ENCODE peak calls at places on chromosomes 1 and 21, in five cellular contexts. E, G, S, O and C are unnamed samples.
A peak's percentile ranks its signal among the peaks of the same experiment; 100 is the strongest.

GRCh38 chr1:10379101-10379620 is 19.7 kb upstream of the PGD start:
- DNase-seq in E (no peak), G (no peak), S (no peak), O (no peak), C (no peak)

GRCh38 chr1:173280899-173281660 is 73.9 kb upstream of the TNFSF4 start:
- DNase-seq in E (no peak), G (no peak), S (no peak), O (no peak), C (no peak)

GRCh38 chr1:92484171-92484471 is 2.6 kb downstream of the GFI1 start:
- DNase-seq in E (no peak), G (no peak), S (no peak), O (no peak), C (no peak)

GRCh38 chr1:232682248-232682647 is 52.3 kb upstream of the SIPA1L2 start:
- DNase-seq in E (no peak), G (no peak), S (no peak), O (no peak), C (no peak)

GRCh38 chr1:207050768-207051614 is at the start of gene YOD1:
- DNase-seq in E (peak; percentile 95), G (peak; percentile 87), S (peak; percentile 88), O (peak; percentile 99), C (peak; percentile 71)

GRCh38 chr1:21397813-21398188 is 42.1 kb upstream of the NBPF3 start:
- DNase-seq in E (no peak), G (peak; percentile 16), S (peak; percentile 16), O (no peak), C (no peak)

GRCh38 chr1:53369034-53369750 is 41.3 kb upstream of the LRP8 start:
- DNase-seq in E (no peak), G (no peak), S (no peak), O (peak; percentile 25), C (no peak)

GRCh38 chr1:9476790-9477463 is 62.3 kb upstream of the SLC25A33 start:
- DNase-seq in E (no peak), G (no peak), S (no peak), O (no peak), C (no peak)

GRCh38 chr1:62384276-62385005 is 52.4 kb upstream of the USP1 start:
- DNase-seq in E (peak; percentile 13), G (no peak), S (no peak), O (peak; percentile 26), C (peak; percentile 93)

GRCh38 chr1:23561813-23562100 is 2.5 kb upstream of the ID3 start:
- DNase-seq in E (no peak), G (no peak), S (no peak), O (no peak), C (no peak)

GRCh38 chr1:178512566-178513277 is at the start of gene TEX35:
- DNase-seq in E (no peak), G (no peak), S (no peak), O (no peak), C (no peak)

GRCh38 chr1:179287946-179288345 is 5.7 kb upstream of the SOAT1 start:
- DNase-seq in E (no peak), G (no peak), S (no peak), O (no peak), C (no peak)

GRCh38 chr1:22753396-22754083 is 42.9 kb downstream of the EPHB2 start:
- DNase-seq in E (no peak), G (no peak), S (no peak), O (no peak), C (peak; percentile 49)

GRCh38 chr1:95113684-95114083 is 3.5 kb upstream of the TLCD4 start:
- DNase-seq in E (no peak), G (no peak), S (no peak), O (no peak), C (no peak)

GRCh38 chr21:28226563-28226962 is 766.1 kb downstream of the LTN1 start:
- DNase-seq in E (no peak), G (no peak), S (no peak), O (no peak), C (no peak)

GRCh38 chr1:179709841-179710329 is 33.2 kb upstream of the FAM163A start:
- DNase-seq in E (peak; percentile 18), G (no peak), S (peak; percentile 82), O (no peak), C (peak; percentile 42)

GRCh38 chr1:226427131-226427530 is 19.2 kb upstream of the PARP1 start:
- DNase-seq in E (no peak), G (no peak), S (no peak), O (peak; percentile 74), C (no peak)

GRCh38 chr1:236394905-236395779 is 1.1 kb downstream of the EDARADD start:
- DNase-seq in E (peak; percentile 4), G (peak; percentile 55), S (peak; percentile 63), O (peak; percentile 88), C (no peak)

GRCh38 chr1:62294211-62294610 is 25.0 kb downstream of the KANK4 start:
- DNase-seq in E (no peak), G (peak; percentile 17), S (no peak), O (no peak), C (no peak)

GRCh38 chr21:29730281-29730680 is 209.5 kb downstream of the GRIK1 start:
- DNase-seq in E (no peak), G (no peak), S (no peak), O (no peak), C (no peak)

GRCh38 chr1:17932164-17932563 is 175.4 kb upstream of the IGSF21 start:
- DNase-seq in E (no peak), G (no peak), S (no peak), O (no peak), C (no peak)

GRCh38 chr21:45152265-45152746 is 77.9 kb downstream of the ADARB1 start:
- DNase-seq in E (no peak), G (peak; percentile 94), S (peak; percentile 64), O (peak; percentile 87), C (no peak)

DNA sequence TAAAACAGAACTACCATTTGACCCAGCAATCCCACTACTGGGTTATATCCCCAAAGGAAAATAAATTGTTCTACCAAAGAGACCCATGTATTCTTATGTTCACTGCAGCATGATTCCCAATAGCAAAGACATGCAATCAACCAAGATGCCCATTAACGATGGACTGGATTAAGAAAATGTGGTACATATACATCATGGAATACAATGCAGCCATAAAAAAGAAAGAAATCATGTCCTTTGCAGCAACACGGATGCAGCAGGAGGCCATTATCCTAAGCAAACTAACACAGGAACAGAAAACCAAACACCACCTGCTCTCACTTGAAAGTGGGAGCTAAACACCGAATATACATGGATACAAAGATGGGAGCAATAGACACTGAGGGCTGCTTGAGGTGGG is 44.2 kb downstream of the SLC35D1 start:
- DNase-seq in E (no peak), G (no peak), S (no peak), O (no peak), C (no peak)
- H3K4me3 ChIP-seq in E (no peak overlapping the region), G (no peak overlapping the region), S (no peak overlapping the region), O (no peak overlapping the region), C (no peak overlapping the region)

DNA sequence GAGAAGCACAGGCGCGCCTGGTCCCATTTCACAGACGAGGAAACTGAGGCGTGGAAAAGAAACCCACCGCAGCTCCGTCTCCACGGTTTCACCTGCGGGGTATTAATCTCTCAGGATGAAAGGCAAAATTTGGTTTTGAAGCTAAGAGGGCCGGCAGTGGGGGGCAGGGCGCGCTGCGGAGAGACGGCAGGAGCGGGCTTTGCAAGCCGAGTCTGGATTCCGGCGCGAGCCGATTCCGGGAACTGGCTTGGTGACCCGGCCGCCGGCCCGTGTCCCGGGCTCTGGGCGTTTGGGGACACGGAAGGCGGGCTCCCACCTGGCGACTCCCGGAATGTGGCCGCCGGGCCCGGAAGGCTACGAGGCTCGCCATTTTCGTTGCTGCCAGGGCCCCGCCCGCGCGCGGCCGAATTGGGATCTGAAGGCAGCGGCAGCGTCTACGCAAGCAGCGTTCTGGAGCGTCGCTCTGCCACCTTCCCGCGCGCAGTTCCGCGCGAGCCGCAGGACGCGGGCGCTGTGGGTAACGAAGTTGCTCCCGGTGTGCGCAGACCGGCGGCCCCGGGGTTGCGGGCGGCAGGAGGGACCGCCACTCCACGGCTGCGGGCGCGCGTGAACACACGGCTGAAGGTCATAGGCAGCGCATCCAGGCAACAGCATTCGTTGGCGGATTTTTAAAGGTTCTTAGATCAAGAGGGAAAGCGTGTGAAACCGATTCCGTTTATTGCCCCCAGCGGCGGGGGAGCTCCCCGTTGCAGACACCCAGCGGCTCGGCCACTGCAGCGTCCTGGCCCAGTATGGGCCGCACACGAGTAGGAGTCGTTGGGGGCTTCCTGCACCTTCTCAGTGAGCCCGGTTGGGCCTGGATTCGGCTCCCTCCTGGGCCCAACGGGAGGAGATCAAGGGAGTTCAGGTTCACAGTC is 5.4 kb upstream of the PRDM16 start:
- DNase-seq in E (no peak), G (no peak), S (no peak), O (peak; percentile 80), C (no peak)
- H3K4me3 ChIP-seq in E (no peak overlapping the region), G (no peak overlapping the region), S (no peak overlapping the region), O (no peak overlapping the region), C (no peak overlapping the region)

DNA sequence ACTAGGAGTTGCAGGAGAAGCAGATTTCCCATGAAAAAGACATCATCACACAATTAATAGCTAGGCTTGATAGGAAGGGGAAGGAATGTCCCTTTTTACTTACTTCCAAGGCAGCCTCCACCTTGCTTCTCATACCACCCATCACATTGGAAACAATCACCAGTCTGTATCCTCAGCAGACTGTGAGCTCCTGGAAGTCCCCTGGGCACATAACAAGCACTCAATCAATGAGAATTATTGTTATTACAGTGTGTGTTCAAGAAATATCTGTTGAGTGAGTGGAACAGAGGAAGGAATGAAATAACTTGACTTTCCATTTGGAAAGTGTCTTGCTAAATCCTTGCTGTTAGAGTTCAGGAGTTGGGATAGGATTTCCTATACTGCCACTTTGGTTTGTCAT is 36.2 kb downstream of the HIVEP3 start:
- DNase-seq in E (no peak), G (no peak), S (no peak), O (no peak), C (no peak)
- H3K4me3 ChIP-seq in E (no peak overlapping the region), G (no peak overlapping the region), S (no peak overlapping the region), O (no peak overlapping the region), C (no peak overlapping the region)

GRCh38 chr1:36421649-36422048 is 23.9 kb upstream of the LSM10 start:
- DNase-seq in E (no peak), G (no peak), S (no peak), O (no peak), C (no peak)

GRCh38 chr1:36419158-36419557 is 21.4 kb upstream of the LSM10 start:
- DNase-seq in E (no peak), G (no peak), S (no peak), O (no peak), C (no peak)

GRCh38 chr1:36420836-36421317 is 23.2 kb upstream of the LSM10 start:
- DNase-seq in E (peak; percentile 86), G (peak; percentile 86), S (peak; percentile 86), O (peak; percentile 98), C (peak; percentile 48)

GRCh38 chr1:36419569-36419968 is 21.9 kb upstream of the LSM10 start:
- DNase-seq in E (no peak), G (no peak), S (no peak), O (no peak), C (no peak)

DNA sequence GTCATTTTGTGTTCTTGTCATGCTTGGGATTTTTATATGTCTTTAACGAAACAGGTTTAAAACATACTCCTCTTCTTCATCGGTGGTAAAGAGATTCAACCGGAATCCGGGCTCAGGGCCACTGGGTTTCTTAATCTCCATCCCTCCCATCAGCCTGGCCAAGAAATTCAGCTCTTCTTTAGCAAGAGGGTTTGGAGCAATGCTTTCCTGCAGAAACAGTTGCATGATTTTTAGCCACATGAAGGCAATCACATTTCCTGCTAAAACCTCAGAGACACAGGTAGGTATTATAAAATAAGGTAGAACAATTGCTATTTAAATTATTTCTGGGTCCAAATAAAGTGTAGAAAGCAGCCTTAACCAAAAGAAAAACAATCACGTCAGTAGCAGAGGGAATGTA is 22.7 kb upstream of the LSM10 start:
- DNase-seq in E (peak; percentile 20), G (no peak), S (no peak), O (no peak), C (no peak)
- H3K4me3 ChIP-seq in E (no peak overlapping the region), G (no peak overlapping the region), S (no peak overlapping the region), O (no peak overlapping the region), C (no peak overlapping the region)